ENCODE peak calls at places on chromosomes 6 and 20, in four cellular contexts. Z is heart left ventricle, K is tibial nerve, N is body of pancreas. M is an unnamed sample.

GRCh38 chr6:80742481-80742880 is 636.0 kb downstream of the BCKDHB start:
- DNase-seq in Z (no peak), K (no peak), N (no peak), M (no peak)

GRCh38 chr6:148146717-148147116 is 195.9 kb upstream of the SASH1 start:
- DNase-seq in Z (no peak), K (no peak), N (no peak), M (peak)

GRCh38 chr6:95519228-95520037 is 57.9 kb upstream of the MANEA start:
- DNase-seq in Z (no peak), K (no peak), N (no peak), M (peak)

GRCh38 chr20:22810626-22811559 is 224.2 kb upstream of the SSTR4 start:
- DNase-seq in Z (no peak), K (no peak), N (no peak), M (no peak)

GRCh38 chr6:72654101-72654618 is 32.3 kb downstream of the KCNQ5 start:
- DNase-seq in Z (no peak), K (no peak), N (no peak), M (no peak)

GRCh38 chr6:80132942-80133517 is 26.6 kb downstream of the BCKDHB start:
- DNase-seq in Z (peak), K (peak), N (peak), M (no peak)

GRCh38 chr6:155315516-155315871 is 1.2 kb upstream of the TFB1M start:
- DNase-seq in Z (no peak), K (no peak), N (no peak), M (no peak)

GRCh38 chr6:46220351-46221220 is 49.8 kb upstream of the ENPP5 start:
- DNase-seq in Z (no peak), K (no peak), N (no peak), M (no peak)

GRCh38 chr6:56802570-56802969 is 152.3 kb upstream of the BEND6 start:
- DNase-seq in Z (no peak), K (no peak), N (no peak), M (no peak)

GRCh38 chr20:14536738-14537137 is 199.3 kb upstream of the FLRT3 start:
- DNase-seq in Z (no peak), K (no peak), N (no peak), M (no peak)

GRCh38 chr6:39313526-39314272 is 520 bp downstream of the KCNK17 start:
- DNase-seq in Z (no peak), K (no peak), N (no peak), M (no peak)

GRCh38 chr6:88165877-88166492 is at the start of gene CNR1:
- DNase-seq in Z (peak), K (peak), N (peak), M (no peak)

GRCh38 chr6:43865086-43865485 is 95.1 kb downstream of the VEGFA start:
- DNase-seq in Z (no peak), K (no peak), N (no peak), M (no peak)

GRCh38 chr20:36773123-36773547 is 428 bp downstream of the DSN1 start:
- DNase-seq in Z (no peak), K (no peak), N (no peak), M (no peak)

GRCh38 chr6:188821-189655 is 103.2 kb upstream of the DUSP22 start:
- DNase-seq in Z (peak), K (peak), N (peak), M (peak)

GRCh38 chr6:43477235-43478007 is at the start of gene TJAP1:
- DNase-seq in Z (peak), K (peak), N (peak), M (peak)

GRCh38 chr6:82957171-82957894 is 108.3 kb downstream of the UBE3D start:
- DNase-seq in Z (no peak), K (no peak), N (no peak), M (no peak)

GRCh38 chr6:122800906-122801305 is 11.8 kb downstream of the SMPDL3A start:
- DNase-seq in Z (no peak), K (no peak), N (no peak), M (no peak)

GRCh38 chr6:33786736-33787135 is 2.2 kb downstream of the LEMD2 start:
- DNase-seq in Z (no peak), K (no peak), N (no peak), M (no peak)

GRCh38 chr6:138724015-138724414 is 49.6 kb upstream of the CCDC28A start:
- DNase-seq in Z (peak), K (peak), N (no peak), M (peak)

GRCh38 chr20:22430154-22430745 is 154.1 kb downstream of the FOXA2 start:
- DNase-seq in Z (no peak), K (no peak), N (no peak), M (no peak)

GRCh38 chr20:44644384-44645131 is 6.9 kb downstream of the ADA start:
- DNase-seq in Z (no peak), K (no peak), N (no peak), M (no peak)

GRCh38 chr20:56979125-56979524 is 287.3 kb downstream of the BMP7 start:
- DNase-seq in Z (no peak), K (no peak), N (no peak), M (no peak)

GRCh38 chr6:170444056-170444505 is 109.0 kb downstream of the PSMB1 start:
- DNase-seq in Z (no peak), K (no peak), N (no peak), M (no peak)

GRCh38 chr20:37936041-37936440 is 33.1 kb downstream of the VSTM2L start:
- DNase-seq in Z (no peak), K (no peak), N (no peak), M (no peak)

DNA sequence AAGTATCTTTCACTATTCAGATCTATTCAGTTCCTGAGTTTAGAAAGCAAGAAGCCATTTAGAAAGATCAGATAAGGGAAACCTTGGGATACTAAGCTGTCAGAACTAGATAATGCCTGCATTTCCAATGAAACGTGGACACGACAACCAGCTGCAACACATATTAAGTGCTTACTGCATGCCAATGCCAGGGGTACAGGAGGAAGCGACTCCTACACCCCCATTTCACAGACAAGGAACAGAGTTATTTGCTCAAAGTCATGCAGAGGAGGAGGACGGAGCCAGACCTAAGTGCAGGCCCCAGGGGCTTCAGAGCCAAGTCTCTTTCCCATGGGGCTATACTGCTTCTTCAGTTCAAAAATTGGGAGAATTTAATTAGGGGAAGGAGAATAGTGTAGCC is 62.4 kb downstream of the PREX1 start:
- DNase-seq in Z (no peak), K (no peak), N (no peak), M (no peak)
- TF ChIP-seq POLR2A in Z (no peak), K (no peak), N (no peak), M (no peak)

GRCh38 chr6:158774734-158775449 is 44.3 kb downstream of the EZR start:
- DNase-seq in Z (no peak), K (no peak), N (no peak), M (no peak)

GRCh38 chr6:158772172-158772571 is 47.0 kb downstream of the EZR start:
- DNase-seq in Z (no peak), K (no peak), N (no peak), M (no peak)

GRCh38 chr6:158772851-158773371 is 46.3 kb downstream of the EZR start:
- DNase-seq in Z (no peak), K (no peak), N (no peak), M (no peak)

GRCh38 chr6:158775832-158776231 is 43.3 kb downstream of the EZR start:
- DNase-seq in Z (no peak), K (no peak), N (no peak), M (no peak)

GRCh38 chr6:158773581-158774449 is 45.4 kb downstream of the EZR start:
- DNase-seq in Z (no peak), K (no peak), N (no peak), M (no peak)
- TF ChIP-seq POLR2A in Z (no peak), K (no peak), N (no peak), M (no peak)

GRCh38 chr6:52503853-52504777 is 72.7 kb downstream of the TRAM2 start:
- DNase-seq in Z (peak), K (peak), N (peak), M (peak)
- TF ChIP-seq POLR2A in Z (no peak), K (no peak), N (peak), M (peak)

GRCh38 chr20:59002388-59002787 is 4.7 kb downstream of the CTSZ start:
- DNase-seq in Z (peak), K (no peak), N (no peak), M (no peak)

GRCh38 chr20:59002874-59003399 is 4.1 kb downstream of the CTSZ start:
- DNase-seq in Z (peak), K (no peak), N (no peak), M (no peak)

GRCh38 chr20:59001068-59001448 is 6.0 kb downstream of the CTSZ start:
- DNase-seq in Z (peak), K (no peak), N (no peak), M (no peak)

GRCh38 chr20:59000326-59000725 is 6.7 kb downstream of the CTSZ start:
- DNase-seq in Z (no peak), K (no peak), N (no peak), M (no peak)

GRCh38 chr20:59001449-59002171 is 5.4 kb downstream of the CTSZ start:
- DNase-seq in Z (peak), K (no peak), N (no peak), M (no peak)
- TF ChIP-seq POLR2A in Z (no peak), K (no peak), N (no peak), M (no peak)

GRCh38 chr6:30679765-30680535 is 6.5 kb downstream of the PPP1R18 start:
- DNase-seq in Z (no peak), K (no peak), N (no peak), M (no peak)

GRCh38 chr6:30682181-30683117 is 4.0 kb downstream of the PPP1R18 start:
- DNase-seq in Z (peak), K (peak), N (peak), M (peak)

GRCh38 chr6:30676660-30677270 is 4.0 kb upstream of the DHX16 start:
- DNase-seq in Z (no peak), K (no peak), N (no peak), M (no peak)

GRCh38 chr6:30681696-30682180 is 4.7 kb downstream of the PPP1R18 start:
- DNase-seq in Z (no peak), K (no peak), N (no peak), M (no peak)

GRCh38 chr6:30678964-30679726 is 6.3 kb upstream of the DHX16 start:
- DNase-seq in Z (peak), K (peak), N (peak), M (no peak)
- TF ChIP-seq POLR2A in Z (no peak), K (no peak), N (no peak), M (no peak)

GRCh38 chr6:119495230-119495683 is 145.7 kb upstream of the MAN1A1 start:
- DNase-seq in Z (peak), K (no peak), N (peak), M (no peak)

GRCh38 chr6:119497988-119498727 is 148.6 kb upstream of the MAN1A1 start:
- DNase-seq in Z (no peak), K (no peak), N (no peak), M (no peak)

GRCh38 chr6:119501798-119502483 is 152.4 kb upstream of the MAN1A1 start:
- DNase-seq in Z (no peak), K (no peak), N (no peak), M (no peak)

GRCh38 chr6:119493980-119494379 is 144.4 kb upstream of the MAN1A1 start:
- DNase-seq in Z (no peak), K (no peak), N (peak), M (no peak)

GRCh38 chr6:119499797-119500196 is 150.2 kb upstream of the MAN1A1 start:
- DNase-seq in Z (no peak), K (no peak), N (no peak), M (no peak)
- TF ChIP-seq POLR2A in Z (no peak), K (no peak), N (no peak), M (no peak)

GRCh38 chr6:7315684-7316366 is 2.8 kb upstream of the SSR1 start:
- DNase-seq in Z (no peak), K (no peak), N (no peak), M (no peak)
- TF ChIP-seq POLR2A in Z (no peak), K (no peak), N (no peak), M (no peak)

GRCh38 chr20:20052074-20052970 is at the start of the genes CFAP61 and CRNKL1:
- DNase-seq in Z (peak), K (peak), N (peak), M (peak)
- TF ChIP-seq POLR2A in Z (no peak), K (no peak), N (peak), M (peak)

GRCh38 chr6:26538936-26539615 is 910 bp downstream of the HMGN4 start:
- DNase-seq in Z (no peak), K (no peak), N (no peak), M (no peak)

GRCh38 chr6:26543953-26544352 is 5.8 kb downstream of the HMGN4 start:
- DNase-seq in Z (no peak), K (no peak), N (no peak), M (no peak)

GRCh38 chr6:26538572-26538902 is 371 bp downstream of the HMGN4 start:
- DNase-seq in Z (no peak), K (no peak), N (no peak), M (no peak)

GRCh38 chr6:26545617-26546016 is 7.5 kb downstream of the HMGN4 start:
- DNase-seq in Z (no peak), K (no peak), N (no peak), M (no peak)

DNA sequence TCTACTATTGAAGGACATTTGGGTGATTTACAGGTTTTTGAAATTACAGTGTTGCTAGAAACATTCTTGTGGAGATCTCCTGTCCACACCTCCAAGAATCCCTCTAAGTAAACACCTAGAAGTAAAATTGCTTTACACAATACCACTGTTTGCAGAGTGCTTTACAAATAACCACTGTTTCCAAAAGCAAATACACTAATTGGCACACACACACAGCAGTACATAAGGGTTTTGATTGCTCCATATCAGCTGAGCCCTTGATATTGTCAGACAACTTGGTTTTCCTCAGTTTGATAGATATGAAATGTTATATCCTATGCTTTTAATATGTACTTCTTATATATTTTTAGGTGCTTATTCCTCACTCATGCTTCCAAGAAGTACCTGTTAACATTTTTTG is 6.3 kb downstream of the HMGN4 start:
- DNase-seq in Z (no peak), K (no peak), N (no peak), M (no peak)
- TF ChIP-seq POLR2A in Z (no peak), K (no peak), N (no peak), M (no peak)